ENCODE peak calls at places on chromosomes 11 and 22, in four cellular contexts. V, C, Z and U are unnamed samples.

GRCh38 chr11:15665368-15665871 is 550.7 kb downstream of the INSC start:
- DNase-seq in V (no peak), C (no peak), Z (no peak), U (no peak)

GRCh38 chr11:14418801-14419417 is 59.9 kb upstream of the RRAS2 start:
- DNase-seq in V (no peak), C (no peak), Z (peak; percentile 30), U (no peak)

GRCh38 chr11:66591175-66591574 is 1.7 kb downstream of the CCDC87 start:
- DNase-seq in V (no peak), C (no peak), Z (no peak), U (no peak)

GRCh38 chr11:37572491-37573171 is 974.6 kb upstream of the RAG2 start:
- DNase-seq in V (no peak), C (no peak), Z (no peak), U (no peak)

GRCh38 chr11:27868226-27868625 is 168.0 kb upstream of the BDNF start:
- DNase-seq in V (no peak), C (no peak), Z (no peak), U (no peak)

GRCh38 chr11:17529814-17530162 is 14.4 kb downstream of the USH1C start:
- DNase-seq in V (no peak), C (no peak), Z (no peak), U (no peak)

GRCh38 chr11:35165416-35166368 is 26.7 kb downstream of the CD44 start:
- DNase-seq in V (peak; percentile 17), C (no peak), Z (peak; percentile 77), U (peak; percentile 98)

GRCh38 chr11:134531331-134532135 is 119.5 kb upstream of the B3GAT1 start:
- DNase-seq in V (no peak), C (no peak), Z (no peak), U (no peak)

GRCh38 chr11:46361283-46362145 is 14.3 kb downstream of the DGKZ start:
- DNase-seq in V (peak; percentile 73), C (no peak), Z (peak; percentile 94), U (peak; percentile 48)

GRCh38 chr11:8787372-8787771 is 104.8 kb downstream of the RPL27A start:
- DNase-seq in V (no peak), C (no peak), Z (no peak), U (no peak)

DNA sequence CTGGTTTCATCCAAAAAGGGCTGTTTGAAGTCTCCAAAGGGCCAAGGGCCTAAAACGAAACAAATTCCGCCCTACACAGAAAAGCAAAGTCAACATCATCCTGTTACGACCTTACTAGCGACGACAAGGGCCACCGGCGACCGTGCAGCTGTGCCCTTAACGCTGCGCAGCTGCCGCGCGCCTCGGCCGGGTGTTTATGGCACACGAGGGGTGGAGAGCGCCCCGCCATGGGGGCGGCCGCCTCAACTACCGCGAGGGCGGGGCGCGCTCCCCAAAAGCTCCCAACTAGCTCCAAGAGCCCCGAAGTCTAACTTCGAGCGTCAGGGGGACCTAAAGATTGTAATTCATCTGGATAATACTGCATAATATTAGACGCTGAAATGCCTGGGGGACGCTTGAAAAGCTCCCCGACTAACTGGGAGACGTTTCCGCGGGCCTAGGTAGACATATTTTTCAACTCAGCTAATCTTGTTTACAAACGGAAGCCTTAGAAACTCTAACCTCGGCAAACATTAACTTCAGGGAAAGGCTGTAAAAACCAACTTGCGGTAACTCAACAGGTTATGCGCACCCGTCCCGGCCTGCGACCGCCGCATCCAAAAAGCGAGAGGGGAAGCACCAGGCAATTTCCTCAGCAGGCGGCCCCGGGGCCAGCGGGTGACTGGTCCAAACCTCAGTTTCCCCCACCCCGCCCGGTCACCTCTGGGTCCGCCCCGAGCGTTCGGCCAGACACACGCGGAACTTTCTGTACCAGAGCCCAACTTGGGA is 688 bp downstream of the TMEM123 start:
- DNase-seq in V (no peak), C (no peak), Z (peak; percentile 75), U (peak; percentile 72)
- TF ChIP-seq CTCF in V (no peak), C (peak; percentile 7), Z (peak; percentile 29), U (peak; percentile 25)

DNA sequence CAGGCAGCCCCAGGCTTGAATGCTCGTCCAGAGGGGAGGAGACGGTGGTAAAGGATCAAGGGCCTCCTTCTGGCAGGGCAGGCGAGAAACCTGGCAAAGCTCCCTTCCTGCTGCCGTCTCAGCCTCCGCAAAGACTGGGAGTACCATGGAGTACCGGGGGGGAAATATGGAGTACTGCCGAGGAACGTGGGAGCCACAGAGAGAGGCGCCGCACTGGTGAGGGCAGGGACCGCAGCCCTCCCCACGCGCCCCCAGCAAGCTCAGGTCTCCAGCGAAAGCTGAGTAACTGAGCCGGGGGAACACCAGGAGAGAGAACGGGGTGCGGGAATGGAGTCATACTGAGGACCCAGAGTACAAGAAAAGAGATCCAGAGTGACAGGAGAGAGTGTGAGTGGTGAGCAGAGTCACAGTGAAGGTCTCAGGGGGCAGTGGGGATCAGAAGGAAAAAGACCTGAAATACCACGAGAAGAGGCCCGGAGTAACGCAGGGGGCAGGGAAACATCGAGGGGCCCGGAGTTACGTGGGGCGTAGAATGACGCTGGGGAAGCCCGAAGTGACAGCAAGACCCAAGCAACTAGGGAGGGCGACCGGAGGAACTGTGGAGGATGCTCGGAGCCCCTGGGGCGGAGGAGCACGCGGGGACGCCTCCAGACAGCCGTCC is 740 bp downstream of the EML3 start:
- DNase-seq in V (peak; percentile 51), C (no peak), Z (peak; percentile 66), U (no peak)
- TF ChIP-seq CTCF in V (no peak), C (no peak), Z (no peak), U (no peak)

DNA sequence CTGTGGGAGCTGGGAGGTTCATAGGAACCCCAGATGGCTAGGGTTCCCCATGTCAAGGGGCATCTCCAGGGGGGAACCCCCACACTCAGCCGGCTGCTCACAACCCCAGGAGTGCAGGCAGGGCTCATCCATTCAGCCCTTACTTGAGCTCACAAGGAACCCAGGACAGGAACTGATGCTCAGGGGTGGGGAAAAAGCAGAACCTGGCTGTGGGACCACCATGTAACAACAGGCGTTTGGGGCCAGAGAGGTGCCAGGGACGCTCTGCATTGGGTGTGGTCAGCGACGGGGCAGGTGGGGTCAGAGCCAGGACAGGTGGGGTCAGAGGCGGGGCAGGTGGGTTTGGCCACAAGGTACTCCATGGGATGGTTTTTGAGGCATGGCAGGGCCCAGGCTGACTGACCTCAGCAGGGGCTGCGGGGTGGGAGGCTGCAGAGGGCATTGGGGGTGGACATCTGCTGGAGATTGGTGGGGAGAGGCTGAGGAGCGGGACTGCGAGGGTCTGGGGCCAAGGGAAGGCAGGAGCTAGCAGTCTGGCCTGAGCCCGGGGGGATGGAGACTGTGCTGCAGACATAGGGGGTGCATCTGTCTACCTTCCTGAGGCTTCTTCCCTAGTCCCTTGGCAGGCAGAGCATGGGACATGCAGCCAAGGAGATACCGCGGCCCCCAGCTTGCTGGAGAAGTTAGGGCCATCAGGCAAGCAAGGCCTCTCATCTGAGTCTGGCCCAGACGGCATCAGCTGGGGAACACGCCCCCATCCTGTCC is 34.0 kb upstream of the CARS1 start:
- DNase-seq in V (no peak), C (no peak), Z (peak; percentile 18), U (no peak)
- TF ChIP-seq CTCF in V (no peak), C (no peak), Z (no peak), U (no peak)

GRCh38 chr22:19329454-19329853 is 37.9 kb upstream of the CLTCL1 start:
- DNase-seq in V (no peak), C (no peak), Z (no peak), U (no peak)
- TF ChIP-seq CTCF in V (no peak), C (no peak), Z (no peak), U (no peak)

GRCh38 chr11:77074205-77074604 is 7.4 kb downstream of the CAPN5 start:
- DNase-seq in V (no peak), C (no peak), Z (no peak), U (no peak)

GRCh38 chr11:77071671-77072605 is 5.2 kb downstream of the CAPN5 start:
- DNase-seq in V (peak; percentile 37), C (no peak), Z (no peak), U (no peak)

GRCh38 chr11:77074626-77075221 is 8.0 kb downstream of the CAPN5 start:
- DNase-seq in V (no peak), C (no peak), Z (no peak), U (no peak)

GRCh38 chr11:77072851-77073327 is 6.1 kb downstream of the CAPN5 start:
- DNase-seq in V (no peak), C (no peak), Z (no peak), U (no peak)

DNA sequence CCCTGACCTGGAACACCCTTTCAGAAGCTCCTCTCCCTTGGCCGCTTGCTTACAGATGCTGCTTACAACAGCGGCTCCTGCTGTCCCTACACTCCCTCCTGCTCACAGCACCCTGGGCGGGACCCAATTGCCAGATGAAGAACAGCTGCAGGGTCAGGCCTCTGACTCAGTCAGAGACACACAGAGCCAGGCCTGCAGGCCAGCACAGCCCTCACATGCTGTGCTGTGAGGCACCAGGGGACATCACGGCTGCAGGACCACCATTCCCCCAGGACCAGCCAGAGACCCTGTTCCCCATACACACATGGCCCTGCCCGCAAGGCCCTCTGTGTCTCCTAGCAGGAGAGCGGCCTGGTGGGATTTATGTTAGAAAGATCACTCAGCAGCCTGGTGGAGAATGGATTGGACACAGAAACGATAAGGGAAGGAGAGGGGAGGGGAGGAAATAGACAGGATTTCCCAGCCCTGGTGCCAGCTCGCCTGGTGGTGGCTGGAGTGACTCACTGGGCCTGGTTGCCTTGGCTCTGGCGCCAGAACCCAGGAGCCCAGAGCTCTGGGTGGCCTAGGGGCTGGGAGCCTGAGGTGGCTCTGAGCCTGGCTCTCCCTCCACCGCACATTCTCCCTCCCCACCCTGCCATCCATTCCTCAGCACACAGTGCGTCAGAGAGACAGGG is 6.7 kb downstream of the CAPN5 start:
- DNase-seq in V (no peak), C (peak; percentile 80), Z (no peak), U (no peak)
- TF ChIP-seq CTCF in V (no peak), C (peak; percentile 56), Z (no peak), U (no peak)

GRCh38 chr11:97454988-97455387 is 1065.2 kb downstream of the JRKL start:
- DNase-seq in V (no peak), C (no peak), Z (no peak), U (no peak)
- TF ChIP-seq CTCF in V (no peak), C (peak; percentile 4), Z (no peak), U (no peak)

GRCh38 chr22:29306175-29306829 is at the start of gene GAS2L1:
- DNase-seq in V (no peak), C (peak; percentile 33), Z (peak; percentile 70), U (no peak)
- TF ChIP-seq CTCF in V (no peak), C (peak; percentile 64), Z (peak; percentile 63), U (peak; percentile 23)